ENCODE peak calls at places on chromosome 7, in five cellular contexts. One of them, this sample, is unnamed.

GRCh38 chr7:919114-919442 is 35.4 kb downstream of the ADAP1 start:
- DNase-seq in AG04449: no peak
- DNase-seq in fibroblast of lung: no peak
- DNase-seq in NB4: no peak
- DNase-seq in GM20000: no peak
- DNase-seq in this sample: no peak

GRCh38 chr7:78499283-78499682 is 700.7 kb downstream of the PHTF2 start:
- DNase-seq in AG04449: no peak
- DNase-seq in fibroblast of lung: no peak
- DNase-seq in NB4: no peak
- DNase-seq in GM20000: no peak
- DNase-seq in this sample: no peak

GRCh38 chr7:74044366-74045350 is 16.7 kb downstream of the ELN start:
- DNase-seq in AG04449: no peak
- DNase-seq in fibroblast of lung: no peak
- DNase-seq in NB4: peak
- DNase-seq in GM20000: no peak
- DNase-seq in this sample: no peak

GRCh38 chr7:92635538-92635937 is 45.3 kb upstream of the FAM133B start:
- DNase-seq in AG04449: no peak
- DNase-seq in fibroblast of lung: no peak
- DNase-seq in NB4: peak
- DNase-seq in GM20000: no peak
- DNase-seq in this sample: no peak

GRCh38 chr7:117673367-117673766 is 193.5 kb downstream of the CFTR start:
- DNase-seq in AG04449: no peak
- DNase-seq in fibroblast of lung: peak
- DNase-seq in NB4: no peak
- DNase-seq in GM20000: no peak
- DNase-seq in this sample: no peak

GRCh38 chr7:140322759-140323158 is 75.6 kb downstream of the SLC37A3 start:
- DNase-seq in AG04449: no peak
- DNase-seq in fibroblast of lung: no peak
- DNase-seq in NB4: no peak
- DNase-seq in GM20000: no peak
- DNase-seq in this sample: no peak

GRCh38 chr7:7992502-7992901 is 23.9 kb downstream of the GLCCI1 start:
- DNase-seq in AG04449: no peak
- DNase-seq in fibroblast of lung: peak
- DNase-seq in NB4: no peak
- DNase-seq in GM20000: no peak
- DNase-seq in this sample: no peak

GRCh38 chr7:40551685-40552576 is 417.1 kb downstream of the SUGCT start:
- DNase-seq in AG04449: no peak
- DNase-seq in fibroblast of lung: peak
- DNase-seq in NB4: peak
- DNase-seq in GM20000: no peak
- DNase-seq in this sample: no peak

GRCh38 chr7:16040381-16040780 is 353.9 kb upstream of the MEOX2 start:
- DNase-seq in AG04449: no peak
- DNase-seq in fibroblast of lung: no peak
- DNase-seq in NB4: no peak
- DNase-seq in GM20000: no peak
- DNase-seq in this sample: no peak

GRCh38 chr7:156223935-156224334 is 411.7 kb upstream of the SHH start:
- DNase-seq in AG04449: no peak
- DNase-seq in fibroblast of lung: no peak
- DNase-seq in NB4: no peak
- DNase-seq in GM20000: no peak
- DNase-seq in this sample: no peak

GRCh38 chr7:142796001-142796500 is 25.3 kb downstream of the PRSS2 start:
- DNase-seq in AG04449: no peak
- DNase-seq in fibroblast of lung: no peak
- DNase-seq in NB4: no peak
- DNase-seq in GM20000: no peak
- DNase-seq in this sample: no peak

GRCh38 chr7:89029864-89030263 is 234.3 kb upstream of the TEX47 start:
- DNase-seq in AG04449: no peak
- DNase-seq in fibroblast of lung: no peak
- DNase-seq in NB4: peak
- DNase-seq in GM20000: no peak
- DNase-seq in this sample: no peak

GRCh38 chr7:6228363-6228762 is 44.1 kb downstream of the CYTH3 start:
- DNase-seq in AG04449: no peak
- DNase-seq in fibroblast of lung: peak
- DNase-seq in NB4: peak
- DNase-seq in GM20000: no peak
- DNase-seq in this sample: no peak

GRCh38 chr7:73891178-73891885 is 30.4 kb downstream of the TMEM270 start:
- DNase-seq in AG04449: no peak
- DNase-seq in fibroblast of lung: no peak
- DNase-seq in NB4: no peak
- DNase-seq in GM20000: no peak
- DNase-seq in this sample: no peak

GRCh38 chr7:13641699-13642098 is 347.8 kb downstream of the ETV1 start:
- DNase-seq in AG04449: no peak
- DNase-seq in fibroblast of lung: peak
- DNase-seq in NB4: no peak
- DNase-seq in GM20000: no peak
- DNase-seq in this sample: no peak

GRCh38 chr7:55173671-55174070 is 154.9 kb downstream of the EGFR start:
- DNase-seq in AG04449: no peak
- DNase-seq in fibroblast of lung: no peak
- DNase-seq in NB4: no peak
- DNase-seq in GM20000: no peak
- DNase-seq in this sample: no peak

GRCh38 chr7:85014936-85015335 is 171.9 kb downstream of the SEMA3D start:
- DNase-seq in AG04449: no peak
- DNase-seq in fibroblast of lung: no peak
- DNase-seq in NB4: peak
- DNase-seq in GM20000: no peak
- DNase-seq in this sample: no peak

GRCh38 chr7:13291010-13291409 is 603.6 kb downstream of the ARL4A start:
- DNase-seq in AG04449: no peak
- DNase-seq in fibroblast of lung: no peak
- DNase-seq in NB4: no peak
- DNase-seq in GM20000: no peak
- DNase-seq in this sample: no peak

GRCh38 chr7:42174391-42174848 is 62.6 kb downstream of the GLI3 start:
- DNase-seq in AG04449: no peak
- DNase-seq in fibroblast of lung: peak
- DNase-seq in NB4: no peak
- DNase-seq in GM20000: no peak
- DNase-seq in this sample: no peak

GRCh38 chr7:66146701-66147100 is 32.1 kb downstream of the CRCP start:
- DNase-seq in AG04449: no peak
- DNase-seq in fibroblast of lung: peak
- DNase-seq in NB4: no peak
- DNase-seq in GM20000: no peak
- DNase-seq in this sample: no peak

GRCh38 chr7:45578022-45578421 is 3.9 kb downstream of the ADCY1 start:
- DNase-seq in AG04449: no peak
- DNase-seq in fibroblast of lung: no peak
- DNase-seq in NB4: no peak
- DNase-seq in GM20000: no peak
- DNase-seq in this sample: no peak

GRCh38 chr7:24975647-24976260 is 4.2 kb downstream of the OSBPL3 start:
- DNase-seq in AG04449: no peak
- DNase-seq in fibroblast of lung: peak
- DNase-seq in NB4: no peak
- DNase-seq in GM20000: no peak
- DNase-seq in this sample: no peak

GRCh38 chr7:95549818-95550529 is 46.3 kb downstream of the PDK4 start:
- DNase-seq in AG04449: no peak
- DNase-seq in fibroblast of lung: peak
- DNase-seq in NB4: peak
- DNase-seq in GM20000: no peak
- DNase-seq in this sample: peak

GRCh38 chr7:103037476-103037822 is 37.1 kb downstream of the FBXL13 start:
- DNase-seq in AG04449: no peak
- DNase-seq in fibroblast of lung: no peak
- DNase-seq in NB4: no peak
- DNase-seq in GM20000: no peak
- DNase-seq in this sample: no peak

GRCh38 chr7:124201768-124202349 is 169.0 kb upstream of the TMEM229A start:
- DNase-seq in AG04449: no peak
- DNase-seq in fibroblast of lung: peak
- DNase-seq in NB4: no peak
- DNase-seq in GM20000: no peak
- DNase-seq in this sample: no peak

GRCh38 chr7:936131-937054 is 18.1 kb downstream of the ADAP1 start:
- DNase-seq in AG04449: peak
- DNase-seq in fibroblast of lung: peak
- DNase-seq in NB4: peak
- DNase-seq in GM20000: peak
- DNase-seq in this sample: peak

GRCh38 chr7:83936056-83936703 is 258.4 kb downstream of the SEMA3A start:
- DNase-seq in AG04449: peak
- DNase-seq in fibroblast of lung: peak
- DNase-seq in NB4: peak
- DNase-seq in GM20000: peak
- DNase-seq in this sample: peak
- TF ChIP-seq CTCF in AG04449: peak
- TF ChIP-seq CTCF in fibroblast of lung: peak
- TF ChIP-seq CTCF in NB4: peak
- TF ChIP-seq CTCF in GM20000: peak
- TF ChIP-seq CTCF in this sample: peak

DNA sequence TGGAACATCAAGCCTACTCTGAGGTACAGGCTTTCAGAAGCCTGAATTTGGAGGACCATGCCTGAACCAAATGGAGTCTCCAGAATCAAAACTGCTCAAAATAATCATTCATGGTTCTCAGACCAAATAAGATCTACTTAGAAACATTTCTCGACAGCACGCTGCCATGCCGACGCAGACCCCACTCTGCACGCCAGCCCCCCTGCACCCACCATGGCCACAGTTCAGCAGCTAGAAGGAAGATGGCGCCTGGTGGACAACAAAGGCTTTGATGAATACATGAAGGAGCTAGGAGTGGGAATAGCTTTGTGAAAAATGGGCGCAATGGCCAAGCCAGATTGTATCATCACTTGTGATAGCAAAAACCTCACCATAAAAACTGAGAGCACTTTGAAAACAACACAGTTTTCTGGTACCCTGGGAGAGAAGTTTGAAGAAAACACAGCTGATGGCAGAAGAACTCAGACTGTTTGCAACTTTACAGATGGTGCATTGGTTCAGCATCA is 6.6 kb upstream of the KMT2C start:
- DNase-seq in AG04449: no peak
- DNase-seq in fibroblast of lung: no peak
- DNase-seq in NB4: no peak
- DNase-seq in GM20000: no peak
- DNase-seq in this sample: no peak
- TF ChIP-seq CTCF in AG04449: no peak
- TF ChIP-seq CTCF in fibroblast of lung: no peak
- TF ChIP-seq CTCF in NB4: no peak
- TF ChIP-seq CTCF in GM20000: no peak
- TF ChIP-seq CTCF in this sample: no peak

GRCh38 chr7:44066494-44067063 is 1.2 kb upstream of the PGAM2 start:
- DNase-seq in AG04449: no peak
- DNase-seq in fibroblast of lung: no peak
- DNase-seq in NB4: peak
- DNase-seq in GM20000: no peak
- DNase-seq in this sample: no peak

GRCh38 chr7:44066111-44066460 is 719 bp upstream of the PGAM2 start:
- DNase-seq in AG04449: no peak
- DNase-seq in fibroblast of lung: no peak
- DNase-seq in NB4: no peak
- DNase-seq in GM20000: no peak
- DNase-seq in this sample: no peak

GRCh38 chr7:44067064-44067951 is 1.9 kb upstream of the PGAM2 start:
- DNase-seq in AG04449: no peak
- DNase-seq in fibroblast of lung: no peak
- DNase-seq in NB4: peak
- DNase-seq in GM20000: no peak
- DNase-seq in this sample: no peak

GRCh38 chr7:44065431-44066110 is at the start of gene PGAM2:
- DNase-seq in AG04449: no peak
- DNase-seq in fibroblast of lung: no peak
- DNase-seq in NB4: peak
- DNase-seq in GM20000: no peak
- DNase-seq in this sample: no peak

DNA sequence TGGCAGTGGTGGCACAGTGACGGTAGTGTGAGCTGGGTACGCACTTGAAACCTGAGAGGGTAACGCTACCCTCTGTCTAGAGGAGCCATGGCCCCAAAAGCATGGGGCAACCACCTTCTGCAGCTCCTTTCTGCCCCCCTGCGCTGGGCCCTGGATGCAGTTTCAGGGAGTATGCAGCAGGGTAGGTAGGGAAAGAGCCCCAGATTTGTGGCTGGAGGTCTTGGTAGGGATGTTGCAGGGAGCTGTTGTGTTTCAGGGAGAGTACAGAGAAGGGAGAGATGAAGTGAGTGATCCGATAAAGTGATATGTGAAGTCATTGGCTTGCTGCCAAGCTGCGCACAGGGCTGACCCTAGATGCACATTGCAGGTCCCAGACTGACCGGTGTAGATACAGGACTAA is 2.7 kb upstream of the PGAM2 start:
- DNase-seq in AG04449: no peak
- DNase-seq in fibroblast of lung: peak
- DNase-seq in NB4: no peak
- DNase-seq in GM20000: no peak
- DNase-seq in this sample: no peak
- TF ChIP-seq CTCF in AG04449: no peak
- TF ChIP-seq CTCF in fibroblast of lung: no peak
- TF ChIP-seq CTCF in NB4: no peak
- TF ChIP-seq CTCF in GM20000: no peak
- TF ChIP-seq CTCF in this sample: no peak

GRCh38 chr7:101598981-101599681 is 30.0 kb downstream of the MYL10 start:
- DNase-seq in AG04449: no peak
- DNase-seq in fibroblast of lung: peak
- DNase-seq in NB4: no peak
- DNase-seq in GM20000: no peak
- DNase-seq in this sample: no peak
- TF ChIP-seq CTCF in AG04449: no peak
- TF ChIP-seq CTCF in fibroblast of lung: no peak
- TF ChIP-seq CTCF in NB4: no peak
- TF ChIP-seq CTCF in GM20000: no peak
- TF ChIP-seq CTCF in this sample: no peak

DNA sequence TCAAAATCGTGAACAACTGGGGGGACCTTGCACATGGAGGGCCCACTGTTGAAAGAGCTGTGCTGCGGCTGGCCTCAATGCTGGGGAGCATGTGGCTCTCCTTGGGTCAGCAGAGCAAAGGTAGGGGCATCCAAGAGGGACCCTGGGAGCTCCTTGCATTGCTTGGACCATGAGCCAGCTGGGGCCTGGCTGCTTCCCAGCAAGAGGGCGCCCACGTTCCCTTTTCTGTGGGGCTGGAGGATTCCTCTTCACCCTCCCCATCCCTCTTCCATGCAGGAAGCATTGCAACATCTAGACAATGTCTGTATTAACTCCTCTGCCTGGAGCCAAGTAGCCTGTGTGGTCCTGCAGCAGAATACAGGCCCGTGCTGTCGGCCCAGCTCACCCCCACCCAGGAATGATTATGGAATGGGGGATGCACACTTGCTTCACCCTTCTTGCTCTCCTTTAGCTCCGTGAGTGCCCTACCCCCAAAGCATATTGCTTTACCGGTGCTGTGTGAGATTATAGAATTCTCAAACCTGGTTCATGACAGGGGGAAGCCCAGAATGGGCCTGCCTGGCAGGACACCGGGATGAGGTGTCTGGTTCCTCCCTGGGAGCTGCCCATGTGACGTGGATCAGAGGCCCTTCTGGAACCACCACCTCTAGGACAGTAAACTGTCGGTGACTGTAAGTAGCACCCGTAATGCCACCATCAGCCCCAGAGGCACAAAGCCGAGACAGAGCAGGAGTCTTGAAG is 61.9 kb downstream of the SYPL1 start:
- DNase-seq in AG04449: no peak
- DNase-seq in fibroblast of lung: peak
- DNase-seq in NB4: peak
- DNase-seq in GM20000: no peak
- DNase-seq in this sample: no peak
- TF ChIP-seq CTCF in AG04449: peak
- TF ChIP-seq CTCF in fibroblast of lung: peak
- TF ChIP-seq CTCF in NB4: peak
- TF ChIP-seq CTCF in GM20000: no peak
- TF ChIP-seq CTCF in this sample: no peak